ENCODE peak calls at places on chromosomes 2 and 18, in eight cellular contexts. C, A, F, Q, I, S, Z and J are unnamed samples.

GRCh38 chr2:240626531-240627300 is 1.4 kb downstream of the GPR35 start:
- DNase-seq in C (no peak), A (no peak), F (no peak), Q (no peak), I (no peak), S (no peak), Z (no peak), J (peak; percentile 12)

GRCh38 chr18:9708057-9708881 is at the start of gene RAB31:
- DNase-seq in C (peak; percentile 22), A (no peak), F (peak; percentile 62), Q (peak; percentile 74), I (peak; percentile 84), S (peak; percentile 78), Z (peak; percentile 87), J (peak; percentile 61)

GRCh38 chr2:220127857-220128256 is 500.4 kb downstream of the SLC4A3 start:
- DNase-seq in C (no peak), A (no peak), F (no peak), Q (no peak), I (no peak), S (no peak), Z (no peak), J (no peak)

GRCh38 chr2:110115291-110116032 is at the start of gene MALL:
- DNase-seq in C (no peak), A (peak; percentile 83), F (peak; percentile 16), Q (peak; percentile 54), I (no peak), S (no peak), Z (no peak), J (no peak)

GRCh38 chr2:66596229-66596628 is 161.3 kb downstream of the MEIS1 start:
- DNase-seq in C (no peak), A (no peak), F (no peak), Q (no peak), I (no peak), S (no peak), Z (no peak), J (no peak)

GRCh38 chr2:205013586-205013985 is 468.3 kb downstream of the PARD3B start:
- DNase-seq in C (no peak), A (no peak), F (no peak), Q (no peak), I (no peak), S (no peak), Z (no peak), J (no peak)

GRCh38 chr2:9805435-9806297 is 37.6 kb upstream of the TAF1B start:
- DNase-seq in C (peak; percentile 31), A (peak; percentile 21), F (no peak), Q (no peak), I (no peak), S (no peak), Z (no peak), J (peak; percentile 6)

GRCh38 chr2:120605231-120605935 is 130.3 kb upstream of the GLI2 start:
- DNase-seq in C (no peak), A (no peak), F (no peak), Q (no peak), I (no peak), S (no peak), Z (no peak), J (no peak)

GRCh38 chr18:69580107-69580506 is 179.4 kb downstream of the DOK6 start:
- DNase-seq in C (no peak), A (no peak), F (peak; percentile 7), Q (no peak), I (no peak), S (no peak), Z (no peak), J (no peak)

GRCh38 chr2:40209728-40210127 is 242.2 kb downstream of the SLC8A1 start:
- DNase-seq in C (no peak), A (no peak), F (no peak), Q (no peak), I (no peak), S (no peak), Z (no peak), J (no peak)

GRCh38 chr18:78813898-78814297 is 165.7 kb upstream of the SALL3 start:
- DNase-seq in C (no peak), A (no peak), F (no peak), Q (no peak), I (no peak), S (no peak), Z (no peak), J (no peak)

GRCh38 chr2:96821113-96821512 is 5.0 kb downstream of the CNNM3 start:
- DNase-seq in C (no peak), A (no peak), F (no peak), Q (no peak), I (no peak), S (no peak), Z (no peak), J (no peak)

GRCh38 chr2:53865264-53865663 is 5.5 kb upstream of the GPR75 start:
- DNase-seq in C (no peak), A (peak; percentile 80), F (no peak), Q (no peak), I (no peak), S (no peak), Z (no peak), J (no peak)

GRCh38 chr2:73004889-73005596 is 66.5 kb downstream of the SFXN5 start:
- DNase-seq in C (no peak), A (no peak), F (no peak), Q (no peak), I (no peak), S (no peak), Z (no peak), J (peak; percentile 7)

GRCh38 chr2:162574615-162575452 is 230.9 kb downstream of the GCA start:
- DNase-seq in C (no peak), A (no peak), F (no peak), Q (no peak), I (no peak), S (no peak), Z (no peak), J (no peak)

GRCh38 chr2:26938399-26938798 is 32.0 kb upstream of the MAPRE3 start:
- DNase-seq in C (no peak), A (no peak), F (no peak), Q (no peak), I (no peak), S (no peak), Z (no peak), J (no peak)

GRCh38 chr2:195318440-195319111 is 338.4 kb upstream of the SLC39A10 start:
- DNase-seq in C (peak; percentile 70), A (peak; percentile 37), F (peak; percentile 38), Q (peak; percentile 35), I (no peak), S (peak; percentile 6), Z (peak; percentile 34), J (no peak)

DNA sequence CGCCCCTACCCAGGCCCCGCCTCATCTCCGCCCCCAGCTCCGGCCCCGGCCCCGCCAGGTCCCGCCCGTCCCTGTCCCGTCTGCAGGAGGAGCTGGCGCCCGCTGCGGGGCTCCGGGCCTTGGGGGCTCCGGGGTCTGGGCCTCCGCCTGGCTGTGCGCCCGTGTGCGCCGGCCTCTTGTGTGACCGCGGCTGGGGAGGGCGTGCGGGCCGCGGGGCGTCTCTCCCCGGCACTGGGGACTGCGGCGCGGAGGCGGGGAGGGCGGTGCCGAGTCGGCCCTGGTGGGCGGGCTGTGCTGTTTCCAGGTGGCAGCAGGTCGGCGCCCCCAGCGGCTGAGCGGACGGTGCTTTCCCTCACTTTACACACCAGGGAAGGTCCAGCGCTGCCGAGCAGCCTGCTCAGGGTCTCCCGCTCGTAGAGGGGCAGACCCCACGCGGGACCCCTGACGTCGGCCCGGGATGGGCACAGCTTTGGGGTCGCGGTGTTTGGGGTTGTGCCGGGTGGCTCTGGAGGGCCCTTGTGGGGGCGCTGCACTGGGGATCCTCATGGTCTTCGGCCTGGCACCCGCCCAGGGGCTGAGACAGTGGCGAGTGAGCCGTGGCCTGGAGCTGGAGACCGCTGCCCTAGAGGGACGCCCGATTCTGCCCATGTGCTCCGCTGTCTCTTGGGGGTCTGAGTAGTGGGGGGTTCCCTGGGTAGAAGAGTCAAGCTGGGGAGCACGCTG is 727 bp downstream of the ING5 start:
- DNase-seq in C (peak; percentile 69), A (peak; percentile 81), F (peak; percentile 86), Q (peak; percentile 89), I (peak; percentile 83), S (peak; percentile 76), Z (peak; percentile 88), J (peak; percentile 93)
- TF ChIP-seq CTCF in C (peak; percentile 18), A (peak; percentile 66), F (peak; percentile 42), Q (peak; percentile 36), I (peak; percentile 39), S (no peak), Z (peak; percentile 22), J (no peak)

DNA sequence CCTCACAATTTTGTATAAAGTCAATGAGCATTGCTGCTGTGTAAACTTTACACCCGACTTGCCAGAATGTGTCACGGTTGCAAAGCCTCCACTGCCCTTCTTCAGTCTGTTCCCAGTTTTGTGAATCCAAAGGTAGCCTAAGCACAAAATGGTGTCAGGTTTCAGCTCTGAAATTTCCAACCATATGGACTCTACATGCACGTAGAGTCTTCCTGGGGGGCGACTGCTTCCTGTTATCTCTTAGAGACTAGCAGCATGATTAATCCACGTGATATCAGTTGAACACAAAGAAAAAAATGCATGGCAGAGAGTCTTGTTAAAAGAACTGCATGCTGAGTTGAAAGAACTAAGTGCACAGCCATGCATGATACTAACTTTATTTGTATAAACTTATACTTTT is 404.4 kb downstream of the SOCS6 start:
- DNase-seq in C (no peak), A (no peak), F (no peak), Q (peak; percentile 5), I (no peak), S (no peak), Z (no peak), J (no peak)
- TF ChIP-seq CTCF in C (no peak), A (no peak), F (no peak), Q (no peak), I (no peak), S (no peak), Z (no peak), J (no peak)

DNA sequence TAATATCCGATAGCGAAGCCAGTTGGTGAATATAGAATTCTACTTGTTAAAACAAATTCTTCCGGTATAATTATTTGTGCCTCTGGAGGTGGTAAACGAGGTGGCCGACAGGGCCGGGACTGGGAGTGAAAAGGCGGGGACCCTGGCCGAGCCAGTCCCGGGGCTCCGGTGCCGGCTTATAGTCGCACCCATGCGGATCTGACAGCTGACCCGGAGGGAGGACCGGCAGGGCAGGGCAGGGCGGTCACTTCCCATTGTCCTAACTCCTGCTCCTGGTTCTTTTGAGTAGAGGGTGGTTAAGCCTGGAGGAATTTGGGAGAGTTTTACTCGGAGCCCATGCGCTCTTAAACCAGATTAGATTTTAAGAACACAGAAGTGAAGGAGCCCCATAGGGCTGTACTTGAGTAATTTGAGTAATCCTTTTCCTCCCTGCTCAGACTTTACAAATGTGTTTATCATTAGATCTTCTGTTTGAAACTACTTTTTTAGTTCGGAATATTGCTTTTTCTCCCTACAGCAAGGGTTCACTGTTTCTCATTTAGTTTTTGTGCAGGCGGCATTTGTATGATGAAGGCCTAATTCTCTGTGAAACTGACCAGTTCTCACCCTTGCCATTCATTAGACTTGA is 1.8 kb downstream of the B3GNT2 start:
- DNase-seq in C (peak; percentile 27), A (peak; percentile 48), F (peak; percentile 54), Q (peak; percentile 60), I (no peak), S (peak; percentile 60), Z (peak; percentile 40), J (no peak)
- TF ChIP-seq CTCF in C (no peak), A (no peak), F (no peak), Q (no peak), I (no peak), S (no peak), Z (peak; percentile 7), J (no peak)

GRCh38 chr2:188976545-188977268 is 2.5 kb downstream of the COL3A1 start:
- DNase-seq in C (no peak), A (no peak), F (no peak), Q (no peak), I (no peak), S (no peak), Z (no peak), J (no peak)
- TF ChIP-seq CTCF in C (no peak), A (no peak), F (peak; percentile 17), Q (no peak), I (peak; percentile 75), S (peak; percentile 49), Z (no peak), J (no peak)

GRCh38 chr2:170932948-170933347 is 3.9 kb downstream of the GORASP2 start:
- DNase-seq in C (no peak), A (no peak), F (no peak), Q (no peak), I (no peak), S (no peak), Z (no peak), J (no peak)
- TF ChIP-seq CTCF in C (no peak), A (peak; percentile 17), F (no peak), Q (no peak), I (no peak), S (no peak), Z (no peak), J (no peak)